ENCODE peak calls at places on chromosomes 2 and 18, in seven cellular contexts. V is fibroblast of lung; X is AG08396; F is NCI-H446 treated with DMSO at 0.1 percent for 48 hours; Z is NCI-H1436 treated with DMSO at 0.1 percent for 48 hours; L is stimulated activated naive CD8-positive, alpha-beta T cell treated with anti-CD3 and anti-CD28 coated beads, Interleukin-15, Interleukin-2, amounts not matched to agents 100 U/mL and 50 U/mL, for 24 hours; P is NCI-H1105. R is an unnamed sample.

GRCh38 chr18:35099911-35100310 is 58.7 kb downstream of the MAPRE2 start:
- DNase-seq in P (no peak), Z (no peak), L (no peak), F (no peak), X (no peak), V (peak), R (no peak)

GRCh38 chr18:35711227-35711626 is 129.7 kb downstream of the GALNT1 start:
- DNase-seq in X (no peak), L (no peak), P (no peak), Z (no peak), V (no peak), F (no peak), R (no peak)

GRCh38 chr18:28735731-28736130 is 558.8 kb upstream of the CDH2 start:
- DNase-seq in F (no peak), P (no peak), Z (no peak), L (no peak), V (peak), X (no peak), R (no peak)

GRCh38 chr2:8234757-8235374 is 447.0 kb upstream of the ID2 start:
- DNase-seq in L (no peak), V (no peak), Z (no peak), P (peak), X (no peak), F (no peak), R (no peak)

GRCh38 chr2:37323770-37324535 is 680 bp downstream of the PRKD3 start:
- DNase-seq in P (no peak), X (no peak), Z (no peak), V (peak), L (peak), F (no peak), R (peak)

GRCh38 chr2:230947235-230947576 is 22.2 kb upstream of the GPR55 start:
- DNase-seq in P (no peak), F (no peak), X (no peak), L (no peak), Z (no peak), V (no peak), R (no peak)

GRCh38 chr2:196170681-196171247 is 614 bp downstream of the STK17B start:
- DNase-seq in P (peak), L (no peak), Z (no peak), F (no peak), X (peak), V (peak), R (no peak)

GRCh38 chr2:62724886-62725711 is 19.6 kb downstream of the EHBP1 start:
- DNase-seq in V (no peak), P (no peak), Z (no peak), X (no peak), F (no peak), L (peak), R (no peak)

GRCh38 chr18:74633652-74634352 is 36.1 kb downstream of the ZNF407 start:
- DNase-seq in F (no peak), Z (no peak), P (no peak), V (no peak), L (no peak), X (no peak), R (no peak)

R was measured in activated T-helper 9 cell treated with anti-CD3 and anti-CD28 coated beads, Interleukin-2, amount 50 U/mL, for 16 hours.